ENCODE peak calls at places on chromosomes 1 and 21, in five cellular contexts. Z is GM12865; O is lung microvascular endothelial cell; A is pulmonary artery endothelial cell; R is activated naive CD8-positive, alpha-beta T cell treated with anti-CD3 and anti-CD28 coated beads for 36 hours. D is an unnamed sample.

GRCh38 chr21:46081862-46082637 is 15.9 kb upstream of the COL6A2 start:
- DNase-seq in O (no peak), A (no peak), Z (no peak), R (no peak), D (no peak)

GRCh38 chr1:233230011-233230410 is 65.5 kb downstream of the PCNX2 start:
- DNase-seq in R (no peak), A (no peak), Z (no peak), O (no peak), D (no peak)

GRCh38 chr1:154416496-154417337 is 11.6 kb downstream of the IL6R start:
- DNase-seq in R (no peak), A (no peak), Z (no peak), O (no peak), D (no peak)

GRCh38 chr1:19450811-19451564 is 34.4 kb downstream of the CAPZB start:
- DNase-seq in Z (no peak), A (peak), R (no peak), O (peak), D (no peak)

GRCh38 chr21:36554411-36555157 is 74.7 kb upstream of the CLDN14 start:
- DNase-seq in O (no peak), A (no peak), R (no peak), Z (no peak), D (no peak)

GRCh38 chr1:155324041-155324716 is 3.5 kb downstream of the RUSC1 start:
- DNase-seq in O (peak), R (peak), Z (peak), A (peak), D (peak)

GRCh38 chr1:48617227-48617626 is 145.2 kb upstream of the SPATA6 start:
- DNase-seq in O (no peak), Z (no peak), A (no peak), R (no peak), D (no peak)

GRCh38 chr1:224510880-224511645 is 76.5 kb upstream of the WDR26 start:
- DNase-seq in Z (peak), O (no peak), R (no peak), A (no peak), D (no peak)

GRCh38 chr1:58441699-58442098 is 104.8 kb downstream of the OMA1 start:
- DNase-seq in A (no peak), Z (no peak), R (no peak), O (no peak), D (no peak)

GRCh38 chr1:1421907-1422464 is 910 bp upstream of the ANKRD65 start:
- DNase-seq in R (no peak), O (no peak), A (no peak), Z (no peak), D (peak)

GRCh38 chr1:212482352-212483153 is 49.8 kb downstream of the NENF start:
- DNase-seq in R (no peak), Z (no peak), O (no peak), A (no peak), D (no peak)

GRCh38 chr1:27536767-27537166 is 46.8 kb upstream of the WASF2 start:
- DNase-seq in Z (no peak), R (no peak), O (no peak), A (no peak), D (no peak)

GRCh38 chr1:167013124-167013900 is 24.2 kb downstream of the MAEL start:
- DNase-seq in Z (no peak), A (no peak), R (no peak), O (no peak), D (no peak)

GRCh38 chr1:223712184-223712855 is at the start of gene CAPN2:
- DNase-seq in A (peak), R (peak), Z (peak), O (peak), D (peak)

GRCh38 chr1:151985768-151986167 is 7.9 kb downstream of the S100A10 start:
- DNase-seq in A (no peak), R (no peak), O (no peak), Z (no peak), D (no peak)

GRCh38 chr1:29649375-29650040 is 413.2 kb downstream of the PTPRU start:
- DNase-seq in Z (no peak), A (no peak), R (no peak), O (no peak), D (no peak)

GRCh38 chr1:194755241-194755953 is 1569.0 kb upstream of the B3GALT2 start:
- DNase-seq in O (no peak), Z (no peak), R (no peak), A (no peak), D (no peak)

GRCh38 chr1:173294853-173295252 is 87.7 kb upstream of the TNFSF4 start:
- DNase-seq in A (no peak), Z (no peak), R (no peak), O (no peak), D (no peak)

GRCh38 chr1:11069233-11069950 is 9.6 kb upstream of the SRM start:
- DNase-seq in Z (no peak), A (no peak), O (no peak), R (no peak), D (no peak)

GRCh38 chr1:167186198-167186750 is 34.4 kb upstream of the POU2F1 start:
- DNase-seq in O (no peak), R (no peak), A (no peak), Z (no peak), D (no peak)

GRCh38 chr1:156193488-156194299 is at the start of gene SLC25A44:
- DNase-seq in O (peak), Z (peak), R (peak), A (peak), D (peak)

GRCh38 chr21:36730291-36731281 is 31.7 kb downstream of the SIM2 start:
- DNase-seq in Z (no peak), A (no peak), O (no peak), R (no peak), D (no peak)

GRCh38 chr1:66333463-66334232 is 200.3 kb upstream of the SGIP1 start:
- DNase-seq in A (no peak), O (no peak), R (no peak), Z (peak), D (no peak)

GRCh38 chr1:184555665-184556641 is 169.1 kb downstream of the C1orf21 start:
- DNase-seq in A (no peak), Z (no peak), O (no peak), R (no peak), D (no peak)

GRCh38 chr1:207883660-207884245 is 27.2 kb downstream of the CD34 start:
- DNase-seq in O (no peak), Z (no peak), A (no peak), R (no peak), D (no peak)

GRCh38 chr1:175332515-175332914 is 139.9 kb upstream of the KIAA0040 start:
- DNase-seq in Z (no peak), R (no peak), O (no peak), A (no peak), D (no peak)

GRCh38 chr21:31489014-31489413 is 145.0 kb upstream of the TIAM1 start:
- DNase-seq in O (no peak), R (no peak), A (no peak), Z (no peak), D (no peak)

GRCh38 chr1:7379445-7379971 is 391.6 kb upstream of the VAMP3 start:
- DNase-seq in A (peak), O (peak), R (no peak), Z (no peak), D (no peak)

GRCh38 chr1:19811206-19811851 is 3.8 kb downstream of the RNF186 start:
- DNase-seq in O (peak), R (peak), Z (peak), A (no peak), D (peak)

D was measured in GM20000.